ENCODE peak calls at places on chromosomes 13 and 19, in six cellular contexts. L, C, Z, M, E and X are unnamed samples. For H3K4me1 and H3K27me3, the result is how much of the 10 kb centered on the place peaks cover.

GRCh38 chr13:29081697-29082440 is 261.7 kb downstream of the MTUS2 start:
- DNase-seq in L (no peak), C (no peak), Z (no peak), M (no peak), E (no peak), X (no peak)

GRCh38 chr19:33251076-33251475 is 25.4 kb upstream of the SLC7A10 start:
- DNase-seq in L (no peak), C (no peak), Z (no peak), M (no peak), E (no peak), X (no peak)

GRCh38 chr13:112890316-112891131 is 78.5 kb upstream of the MCF2L start:
- DNase-seq in L (no peak), C (peak), Z (no peak), M (no peak), E (no peak), X (no peak)

GRCh38 chr13:65582160-65582559 is 1648.0 kb downstream of the PCDH9 start:
- DNase-seq in L (no peak), C (peak), Z (no peak), M (no peak), E (no peak), X (no peak)

GRCh38 chr13:76873454-76873853 is 12.8 kb downstream of the KCTD12 start:
- DNase-seq in L (no peak), C (no peak), Z (no peak), M (no peak), E (no peak), X (no peak)

GRCh38 chr19:33862991-33863390 is 66.3 kb downstream of the KCTD15 start:
- DNase-seq in L (no peak), C (no peak), Z (no peak), M (no peak), E (no peak), X (no peak)

GRCh38 chr13:29758591-29759114 is 91.8 kb downstream of the UBL3 start:
- DNase-seq in L (peak), C (no peak), Z (no peak), M (no peak), E (peak), X (no peak)

GRCh38 chr19:19652482-19653295 is 9.2 kb upstream of the GMIP start:
- DNase-seq in L (no peak), C (no peak), Z (peak), M (no peak), E (no peak), X (no peak)

GRCh38 chr13:99971576-99972189 is at the start of gene ZIC5:
- DNase-seq in L (no peak), C (peak), Z (no peak), M (no peak), E (peak), X (no peak)

GRCh38 chr19:47330466-47330869 is 1.5 kb upstream of the C5AR2 start:
- DNase-seq in L (no peak), C (no peak), Z (no peak), M (no peak), E (no peak), X (no peak)

GRCh38 chr13:79779761-79780160 is 298.8 kb downstream of the NDFIP2 start:
- DNase-seq in L (no peak), C (peak), Z (peak), M (no peak), E (peak), X (peak)

GRCh38 chr13:65889368-65889767 is 1340.8 kb downstream of the PCDH9 start:
- DNase-seq in L (no peak), C (no peak), Z (no peak), M (no peak), E (no peak), X (no peak)

GRCh38 chr19:2485428-2485827 is 9.5 kb downstream of the GADD45B start:
- DNase-seq in L (no peak), C (peak), Z (no peak), M (no peak), E (no peak), X (no peak)

GRCh38 chr13:58397596-58398387 is 766.2 kb downstream of the PCDH17 start:
- DNase-seq in L (no peak), C (peak), Z (no peak), M (peak), E (no peak), X (no peak)

GRCh38 chr13:112252744-112253590 is 123.2 kb upstream of the SPACA7 start:
- DNase-seq in L (no peak), C (no peak), Z (no peak), M (peak), E (peak), X (no peak)

GRCh38 chr19:1211494-1212234 is 6.1 kb downstream of the STK11 start:
- DNase-seq in L (no peak), C (peak), Z (peak), M (no peak), E (no peak), X (peak)

GRCh38 chr19:16045893-16046292 is 30.4 kb upstream of the TPM4 start:
- DNase-seq in L (no peak), C (no peak), Z (no peak), M (no peak), E (no peak), X (no peak)

GRCh38 chr19:12838182-12838890 is at the start of gene MAST1:
- DNase-seq in L (peak), C (peak), Z (no peak), M (no peak), E (peak), X (no peak)

GRCh38 chr19:14479309-14479984 is 4.3 kb upstream of the PTGER1 start:
- DNase-seq in L (no peak), C (no peak), Z (no peak), M (no peak), E (no peak), X (no peak)

GRCh38 chr19:44883962-44884361 is 7.1 kb upstream of the TOMM40 start:
- DNase-seq in L (no peak), C (no peak), Z (no peak), M (no peak), E (no peak), X (no peak)

GRCh38 chr13:109802936-109803335 is 16.6 kb upstream of the IRS2 start:
- DNase-seq in L (no peak), C (no peak), Z (no peak), M (no peak), E (peak), X (no peak)

GRCh38 chr13:113998781-113999617 is 25.1 kb upstream of the C13orf46 start:
- DNase-seq in L (no peak), C (no peak), Z (no peak), M (peak), E (no peak), X (no peak)

GRCh38 chr19:57803265-57803593 is 11.5 kb downstream of the ZNF552 start:
- DNase-seq in L (no peak), C (no peak), Z (no peak), M (no peak), E (no peak), X (no peak)

GRCh38 chr13:99617474-99618255 is 116.4 kb downstream of the TM9SF2 start:
- DNase-seq in L (no peak), C (peak), Z (no peak), M (peak), E (no peak), X (no peak)

GRCh38 chr19:46206176-46206575 is 23.4 kb upstream of the IGFL1 start:
- DNase-seq in L (no peak), C (no peak), Z (no peak), M (peak), E (no peak), X (peak)

GRCh38 chr13:44093607-44094583 is 214.2 kb downstream of the LACC1 start:
- DNase-seq in L (no peak), C (no peak), Z (no peak), M (no peak), E (no peak), X (no peak)

GRCh38 chr13:24071423-24072075 is 89.0 kb upstream of the SPATA13 start:
- DNase-seq in L (no peak), C (peak), Z (peak), M (no peak), E (no peak), X (no peak)

GRCh38 chr13:99931462-99931861 is 40.1 kb downstream of the ZIC5 start:
- DNase-seq in L (no peak), C (no peak), Z (no peak), M (no peak), E (no peak), X (no peak)

GRCh38 chr13:106212436-106213010 is 322.9 kb downstream of the EFNB2 start:
- DNase-seq in L (no peak), C (no peak), Z (no peak), M (no peak), E (no peak), X (no peak)

GRCh38 chr13:114275309-114275708 is 6.1 kb upstream of the UPF3A start:
- DNase-seq in L (no peak), C (no peak), Z (no peak), M (no peak), E (no peak), X (no peak)

GRCh38 chr13:111115841-111116500 is 861 bp downstream of the ARHGEF7 start:
- DNase-seq in L (no peak), C (peak), Z (peak), M (no peak), E (no peak), X (no peak)
- H3K4me1 ChIP-seq in L (under half), C (under half), Z (under half), M (under half), E (under half), X (under half)

DNA sequence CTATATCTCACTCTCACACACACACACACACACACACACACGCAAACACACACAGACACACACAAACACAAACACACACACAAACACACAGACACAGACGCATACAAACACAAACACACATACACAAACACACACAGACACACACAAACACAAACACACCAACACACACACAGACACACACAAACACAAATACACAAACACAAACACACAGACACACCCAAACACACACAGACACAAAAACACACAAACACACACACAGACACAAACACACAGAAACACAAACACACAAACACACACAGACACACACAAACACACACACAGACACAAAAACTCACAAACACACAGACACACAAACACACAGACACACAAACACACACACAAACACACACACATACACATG is 329.0 kb downstream of the ZNF536 start:
- DNase-seq in L (no peak), C (no peak), Z (no peak), M (no peak), E (no peak), X (no peak)
- H3K27me3 ChIP-seq in L (under half), C (under half), Z (under half), M (under half), E (under half), X (under half)

GRCh38 chr13:40442826-40443225 is 223.6 kb downstream of the FOXO1 start:
- DNase-seq in L (no peak), C (no peak), Z (no peak), M (no peak), E (no peak), X (no peak)
- H3K4me1 ChIP-seq in L (under half), C (under half), Z (under half), M (under half), E (under half), X (under half)

GRCh38 chr19:50148528-50148927 is 14.6 kb downstream of the IZUMO2 start:
- DNase-seq in L (no peak), C (no peak), Z (no peak), M (peak), E (no peak), X (no peak)

GRCh38 chr19:50147462-50148423 is 15.3 kb downstream of the IZUMO2 start:
- DNase-seq in L (peak), C (peak), Z (peak), M (peak), E (peak), X (peak)

GRCh38 chr19:50155520-50156109 is 7.5 kb downstream of the IZUMO2 start:
- DNase-seq in L (no peak), C (peak), Z (no peak), M (no peak), E (no peak), X (no peak)

GRCh38 chr19:50154529-50154928 is 8.6 kb downstream of the IZUMO2 start:
- DNase-seq in L (no peak), C (no peak), Z (no peak), M (no peak), E (no peak), X (no peak)

DNA sequence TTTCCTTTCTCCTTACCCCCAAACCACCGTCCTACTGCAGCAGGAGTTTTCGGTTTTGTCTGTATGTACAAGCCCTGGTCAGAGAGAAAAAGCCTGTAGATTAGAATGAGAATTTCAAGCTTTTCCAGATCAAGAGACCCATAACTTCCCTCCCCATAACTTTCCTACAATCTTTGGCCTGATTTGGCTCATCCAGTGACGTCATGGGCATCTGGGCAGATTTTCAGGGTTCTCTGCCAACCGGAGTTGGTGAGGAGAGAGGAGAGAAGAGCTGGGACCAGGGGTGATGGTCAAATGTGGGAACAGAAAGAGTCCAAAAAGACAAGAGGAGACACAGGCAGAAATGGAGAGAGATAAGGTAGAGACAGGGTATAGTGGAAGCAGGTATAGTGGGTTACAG is 10.5 kb downstream of the IZUMO2 start:
- DNase-seq in L (no peak), C (no peak), Z (no peak), M (no peak), E (no peak), X (no peak)
- H3K27me3 ChIP-seq in L (under half), C (under half), Z (under half), M (under half), E (under half), X (under half)

DNA sequence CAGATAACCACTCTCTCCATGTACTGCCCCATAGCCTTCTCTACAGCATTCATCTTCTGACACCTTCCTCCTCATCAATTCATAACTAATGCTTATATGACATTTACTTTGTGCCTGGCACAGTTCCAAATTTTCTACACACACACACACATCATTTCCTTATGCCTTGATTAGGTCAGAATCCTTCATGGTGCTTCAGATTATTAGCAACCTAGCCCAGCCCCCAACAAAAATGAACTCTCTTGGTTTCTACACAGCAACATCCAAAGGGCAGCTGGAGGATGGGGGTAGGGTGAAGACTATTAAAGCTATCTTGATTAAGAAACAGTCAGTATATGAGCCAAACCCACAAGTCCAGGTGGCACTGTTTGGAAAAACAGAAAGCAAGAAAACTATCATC is 3.7 kb downstream of the RUBCNL start:
- DNase-seq in L (no peak), C (no peak), Z (no peak), M (no peak), E (peak), X (no peak)
- H3K4me1 ChIP-seq in L (under half), C (under half), Z (under half), M (under half), E (under half), X (under half)

DNA sequence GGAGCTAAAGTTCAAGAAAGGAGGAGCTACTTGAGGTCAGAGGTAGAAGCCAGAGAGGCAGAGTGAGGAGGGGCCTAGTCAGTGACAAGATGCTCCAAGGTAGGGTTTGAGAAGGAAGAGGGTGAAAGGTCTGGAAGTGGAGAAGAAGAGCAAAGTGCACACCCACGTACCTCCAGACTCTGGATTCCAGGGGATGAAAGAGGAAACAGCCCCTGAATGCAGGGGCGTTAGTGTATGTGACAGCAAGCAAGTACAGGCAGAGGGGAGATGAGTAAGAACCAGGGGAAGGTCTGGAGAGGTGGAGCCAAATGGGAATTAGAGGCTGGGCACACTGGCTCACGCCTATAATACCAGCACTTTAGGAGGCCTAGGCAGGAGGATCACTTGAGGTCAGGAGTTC is 8.7 kb downstream of the RPS28 start:
- DNase-seq in L (no peak), C (no peak), Z (no peak), M (no peak), E (no peak), X (no peak)
- H3K27me3 ChIP-seq in L (under half), C (under half), Z (under half), M (under half), E (under half), X (under half)

GRCh38 chr19:35136977-35137702 is 1.5 kb upstream of the FXYD1 start:
- DNase-seq in L (no peak), C (no peak), Z (no peak), M (no peak), E (no peak), X (no peak)
- H3K4me1 ChIP-seq in L (under half), C (under half), Z (under half), M (under half), E (under half), X (under half)

DNA sequence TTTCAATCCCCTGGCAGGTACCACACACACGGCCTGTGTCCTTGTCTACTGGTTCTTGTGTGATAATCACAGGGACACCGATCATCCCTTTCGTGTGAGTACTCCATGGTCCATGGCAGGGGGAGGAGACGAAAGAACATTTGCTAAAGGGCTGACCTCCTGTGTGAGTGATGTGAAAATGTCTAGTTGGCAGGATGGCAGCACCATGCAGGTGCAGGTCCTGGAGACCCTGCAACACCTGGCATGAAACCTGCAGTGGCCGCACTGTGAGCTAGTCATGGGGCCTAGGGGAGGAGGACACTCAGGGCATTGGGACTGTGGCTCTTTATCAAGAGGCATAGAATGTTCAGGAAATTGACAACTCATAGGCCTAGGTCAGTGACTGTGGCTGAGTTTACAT is 22.9 kb upstream of the LGALS14 start:
- DNase-seq in L (no peak), C (no peak), Z (no peak), M (no peak), E (no peak), X (no peak)
- H3K27me3 ChIP-seq in L (under half), C (under half), Z (under half), M (under half), E (under half), X (under half)

GRCh38 chr19:10878253-10878652 is 6.9 kb downstream of the CARM1 start:
- DNase-seq in L (no peak), C (no peak), Z (no peak), M (no peak), E (no peak), X (no peak)
- H3K4me1 ChIP-seq in L (under half), C (under half), Z (under half), M (under half), E (under half), X (under half)

DNA sequence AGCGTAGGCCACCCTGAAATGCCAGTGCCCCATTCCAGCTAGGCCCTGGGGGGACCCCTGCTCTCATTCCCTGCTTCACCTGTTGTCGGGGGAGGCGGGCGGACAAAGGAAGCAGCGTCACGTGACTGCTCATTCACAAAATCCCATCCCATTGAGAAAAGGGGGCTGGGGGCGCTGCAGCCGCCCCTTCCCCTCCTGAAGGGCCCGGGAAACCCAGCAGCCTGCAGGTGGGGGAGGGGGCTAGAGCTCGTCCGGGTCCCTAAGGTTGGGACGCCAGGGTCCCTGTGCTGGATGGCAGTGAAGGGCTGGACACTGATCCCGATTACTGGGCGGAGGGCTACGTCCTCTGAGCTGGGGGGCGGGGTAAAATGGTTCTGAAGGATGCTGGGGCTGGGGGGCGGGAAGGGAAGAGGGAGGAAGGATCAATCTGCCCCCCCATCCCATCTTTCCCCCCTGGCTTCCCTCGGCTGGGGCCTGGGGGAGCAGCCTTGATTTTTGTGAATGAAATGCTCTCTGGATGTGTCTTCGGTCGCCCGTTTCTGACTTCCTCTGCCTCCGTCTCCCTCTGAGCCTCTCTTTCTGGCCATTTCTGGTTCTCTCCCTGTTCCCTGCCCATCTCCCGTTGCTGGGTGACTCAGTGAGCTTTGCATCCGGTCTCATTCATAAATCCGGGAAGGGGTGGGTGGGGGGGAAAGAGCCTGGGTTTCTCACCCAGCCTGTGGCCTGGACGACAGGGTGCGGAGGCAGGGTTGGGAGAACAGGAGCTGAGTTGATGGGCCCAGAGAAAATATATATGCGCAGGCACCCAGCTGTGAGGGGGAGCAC is 816 bp downstream of the SPRED3 start:
- DNase-seq in L (no peak), C (peak), Z (no peak), M (peak), E (no peak), X (no peak)
- H3K27me3 ChIP-seq in L (under half), C (under half), Z (under half), M (under half), E (under half), X (under half)